ENCODE peak calls at places on chromosomes 12 and 14, in four cellular contexts. C is IMR-90, T is HepG2, P is uterus. L is an unnamed sample. For H3K27me3, the result is how much of the 10 kb centered on the place peaks cover.

GRCh38 chr12:120388711-120389431 is 19.9 kb upstream of the MSI1 start:
- DNase-seq in C (no peak), T (no peak), P (no peak), L (peak)

GRCh38 chr14:78254911-78255431 is 84.8 kb downstream of the NRXN3 start:
- DNase-seq in C (no peak), T (no peak), P (no peak), L (no peak)

GRCh38 chr12:31225656-31226535 is 100.1 kb downstream of the SINHCAF start:
- DNase-seq in C (no peak), T (no peak), P (no peak), L (no peak)

GRCh38 chr12:132160671-132161045 is 16.4 kb downstream of the NOC4L start:
- DNase-seq in C (no peak), T (no peak), P (no peak), L (no peak)

GRCh38 chr12:94152292-94153083 is 4.1 kb downstream of the PLXNC1 start:
- DNase-seq in C (no peak), T (peak), P (no peak), L (no peak)

GRCh38 chr14:73696466-73697390 is 17.5 kb downstream of the PNMA1 start:
- DNase-seq in C (peak), T (peak), P (no peak), L (no peak)

GRCh38 chr14:68036203-68036602 is 216.6 kb downstream of the RAD51B start:
- DNase-seq in C (peak), T (no peak), P (no peak), L (no peak)

GRCh38 chr12:85076688-85077430 is 40.7 kb downstream of the LRRIQ1 start:
- DNase-seq in C (peak), T (peak), P (no peak), L (peak)

GRCh38 chr14:64060648-64061096 is 207.9 kb downstream of the SYNE2 start:
- DNase-seq in C (no peak), T (peak), P (no peak), L (peak)

GRCh38 chr14:99721792-99722516 is 37.9 kb downstream of the CYP46A1 start:
- DNase-seq in C (no peak), T (no peak), P (peak), L (no peak)

GRCh38 chr12:111546758-111547383 is 52.2 kb downstream of the ATXN2 start:
- DNase-seq in C (peak), T (no peak), P (no peak), L (no peak)

GRCh38 chr14:75831455-75831854 is 150.3 kb downstream of the TGFB3 start:
- DNase-seq in C (peak), T (peak), P (peak), L (no peak)

GRCh38 chr12:6277982-6278438 is 32.5 kb upstream of the PLEKHG6 start:
- DNase-seq in C (no peak), T (no peak), P (no peak), L (no peak)

GRCh38 chr12:100986595-100987547 is 192.3 kb downstream of the ANO4 start:
- DNase-seq in C (peak), T (no peak), P (no peak), L (no peak)

GRCh38 chr14:70887207-70888150 is 19.8 kb upstream of the PCNX1 start:
- DNase-seq in C (peak), T (no peak), P (no peak), L (no peak)

GRCh38 chr14:21257395-21258193 is 11.6 kb downstream of the HNRNPC start:
- DNase-seq in C (no peak), T (no peak), P (no peak), L (no peak)

GRCh38 chr12:30806989-30807694 is 52.4 kb upstream of the CAPRIN2 start:
- DNase-seq in C (peak), T (peak), P (no peak), L (peak)

GRCh38 chr12:82857911-82858533 is 171.3 kb downstream of the TMTC2 start:
- DNase-seq in C (no peak), T (no peak), P (no peak), L (peak)

GRCh38 chr12:124422570-124423523 is 128.0 kb downstream of the RFLNA start:
- DNase-seq in C (peak), T (peak), P (peak), L (no peak)

GRCh38 chr12:124614512-124615292 is 47.3 kb upstream of the NCOR2 start:
- DNase-seq in C (no peak), T (no peak), P (no peak), L (no peak)

GRCh38 chr12:76158518-76159321 is 74.2 kb upstream of the NAP1L1 start:
- DNase-seq in C (peak), T (peak), P (no peak), L (peak)

GRCh38 chr12:92593734-92594402 is 108.9 kb upstream of the PLEKHG7 start:
- DNase-seq in C (peak), T (peak), P (no peak), L (no peak)

GRCh38 chr14:53180272-53181221 is 27.4 kb upstream of the DDHD1 start:
- DNase-seq in C (peak), T (peak), P (no peak), L (no peak)

GRCh38 chr14:21509432-21510143 is 1.6 kb downstream of the METTL3 start:
- DNase-seq in C (no peak), T (no peak), P (no peak), L (no peak)

GRCh38 chr12:130880411-130880885 is 8.6 kb downstream of the RAN start:
- DNase-seq in C (no peak), T (no peak), P (no peak), L (no peak)

GRCh38 chr14:92866181-92866752 is 56.7 kb upstream of the CHGA start:
- DNase-seq in C (peak), T (no peak), P (no peak), L (no peak)

GRCh38 chr14:51453869-51454268 is 197.8 kb upstream of the FRMD6 start:
- DNase-seq in C (no peak), T (no peak), P (no peak), L (no peak)

GRCh38 chr14:69002069-69002468 is 23.0 kb upstream of the ACTN1 start:
- DNase-seq in C (no peak), T (peak), P (no peak), L (no peak)

GRCh38 chr14:104843006-104843405 is 22.1 kb upstream of the CEP170B start:
- DNase-seq in C (no peak), T (no peak), P (no peak), L (no peak)
- H3K27me3 ChIP-seq in C (half or more), T (under half), P (under half), L (under half)

GRCh38 chr14:104555621-104556255 is 23.8 kb upstream of the C14orf180 start:
- DNase-seq in C (no peak), T (no peak), P (no peak), L (no peak)

GRCh38 chr14:104554088-104554607 is 25.4 kb upstream of the C14orf180 start:
- DNase-seq in C (no peak), T (no peak), P (no peak), L (no peak)

GRCh38 chr14:104556256-104557021 is 23.1 kb upstream of the C14orf180 start:
- DNase-seq in C (no peak), T (no peak), P (no peak), L (no peak)

GRCh38 chr14:104553166-104554087 is 26.1 kb upstream of the C14orf180 start:
- DNase-seq in C (no peak), T (no peak), P (no peak), L (no peak)

DNA sequence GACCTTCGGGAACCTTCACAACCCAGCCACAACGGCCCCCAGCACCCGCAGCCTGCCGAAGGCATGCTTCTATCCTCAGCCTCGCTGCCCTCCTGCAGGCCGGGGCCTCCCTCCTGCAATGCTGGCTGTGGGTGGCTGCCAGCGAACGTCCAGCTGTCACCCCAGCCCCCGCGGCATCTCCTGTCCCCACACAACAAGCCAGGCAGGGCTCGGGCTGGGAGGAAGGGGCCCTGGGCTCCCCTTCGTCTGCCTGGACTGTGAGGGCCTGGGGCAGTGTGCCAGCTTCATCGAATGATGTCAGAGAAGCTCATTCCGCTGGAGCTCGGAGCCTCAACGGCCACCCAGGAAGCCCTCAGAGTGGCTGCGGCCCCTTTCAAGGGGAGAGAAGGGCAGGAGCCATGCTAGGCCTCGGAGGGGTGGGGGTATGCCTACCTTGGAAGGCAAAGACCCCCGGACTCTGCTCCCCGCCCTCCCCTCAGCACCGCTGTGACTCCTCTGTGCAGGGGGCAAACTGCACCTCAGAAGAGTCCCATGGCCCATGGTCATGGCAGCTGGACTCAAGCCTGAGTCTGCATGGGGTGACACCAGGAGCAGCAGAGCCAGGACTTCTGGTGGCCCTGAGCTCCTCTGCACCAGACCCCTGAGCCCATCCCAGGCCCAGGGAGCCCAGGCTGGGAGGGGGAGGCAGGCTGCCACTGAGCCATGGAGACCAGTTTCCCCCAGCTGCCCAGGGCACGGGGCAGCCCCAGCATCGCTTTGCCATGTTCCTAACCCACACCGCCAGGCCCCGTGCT is 24.8 kb upstream of the C14orf180 start:
- DNase-seq in C (no peak), T (no peak), P (no peak), L (no peak)
- H3K27me3 ChIP-seq in C (under half), T (half or more), P (under half), L (half or more)

DNA sequence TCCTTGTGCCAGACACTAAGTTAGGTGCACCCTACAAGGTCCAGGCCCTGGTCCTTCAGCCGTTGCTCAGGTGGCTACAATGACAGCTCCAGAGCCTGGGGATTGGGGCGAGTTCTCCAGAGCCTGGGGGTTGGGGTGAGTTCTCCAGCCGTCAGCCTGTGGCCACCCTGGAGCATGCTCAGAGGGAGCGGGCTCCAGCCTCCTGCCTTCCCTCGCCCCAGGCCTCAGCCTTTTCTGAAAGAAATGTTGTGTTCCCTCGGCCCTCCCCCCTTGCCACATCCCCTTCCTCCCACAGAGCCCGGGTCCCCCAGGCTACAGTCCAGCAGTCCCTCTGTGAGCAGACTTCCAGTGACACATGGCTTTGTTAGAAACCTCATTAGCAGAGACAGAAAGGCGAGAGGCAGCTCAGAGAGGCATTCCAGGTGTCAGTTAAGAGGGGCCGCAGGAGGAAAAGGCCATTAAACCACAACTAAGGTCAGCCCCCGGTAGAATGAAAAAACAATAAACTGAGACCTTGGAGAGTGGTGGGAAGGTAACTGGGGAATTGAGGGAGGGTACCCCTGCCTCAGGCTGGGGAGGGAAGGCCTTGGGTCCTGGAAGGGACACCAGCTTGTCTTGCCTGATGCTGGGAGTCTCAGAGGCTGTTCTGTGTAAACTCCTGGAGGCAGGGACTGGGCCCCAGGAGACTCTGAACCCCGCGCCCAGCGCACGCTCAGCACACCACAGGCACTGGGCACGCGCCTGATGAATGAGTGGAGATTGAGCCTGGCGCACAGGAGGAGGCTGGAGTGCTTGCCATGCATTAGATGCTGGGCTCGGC is 23.1 kb upstream of the COL2A1 start:
- DNase-seq in C (no peak), T (no peak), P (no peak), L (no peak)
- H3K27me3 ChIP-seq in C (half or more), T (under half), P (under half), L (under half)

GRCh38 chr12:54998958-54999510 is 14.5 kb upstream of the TESPA1 start:
- DNase-seq in C (no peak), T (no peak), P (no peak), L (no peak)

GRCh38 chr12:54996235-54996634 is 11.7 kb upstream of the TESPA1 start:
- DNase-seq in C (no peak), T (no peak), P (no peak), L (no peak)

GRCh38 chr12:55002355-55002754 is 17.4 kb upstream of the NEUROD4 start:
- DNase-seq in C (no peak), T (no peak), P (no peak), L (no peak)

GRCh38 chr12:54997914-54998507 is 13.4 kb upstream of the TESPA1 start:
- DNase-seq in C (no peak), T (no peak), P (no peak), L (peak)

DNA sequence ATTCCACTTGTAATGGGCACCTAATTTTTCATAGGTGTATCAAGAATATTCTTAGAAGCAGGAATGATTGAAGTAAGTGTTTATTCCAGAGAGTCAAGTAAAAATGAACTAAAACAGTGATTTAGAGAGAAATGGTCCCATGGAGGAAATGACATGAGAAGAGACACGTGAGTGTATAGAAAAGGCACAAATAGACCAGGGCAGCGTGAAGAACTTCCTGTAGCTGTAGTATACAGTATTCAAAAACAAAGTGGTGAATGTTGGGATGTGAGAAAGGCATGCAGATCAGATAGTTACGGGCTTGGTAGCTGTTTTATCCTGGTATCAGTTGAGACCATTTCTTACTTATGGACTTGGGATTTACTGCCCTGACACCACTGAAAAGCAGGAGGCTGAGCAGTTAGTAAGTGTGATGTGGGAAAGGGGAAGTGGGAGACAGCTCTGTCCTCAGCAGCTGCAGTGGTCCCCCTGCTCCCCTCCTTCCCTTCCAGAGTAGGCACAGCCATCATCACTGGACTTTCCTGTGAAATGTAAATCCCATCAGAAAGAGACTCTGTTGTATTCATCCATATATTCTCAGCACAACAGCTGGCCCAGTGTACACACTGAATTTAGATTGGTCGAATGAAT is 16.8 kb upstream of the TESPA1 start:
- DNase-seq in C (no peak), T (no peak), P (no peak), L (no peak)
- H3K27me3 ChIP-seq in C (under half), T (under half), P (under half), L (under half)

DNA sequence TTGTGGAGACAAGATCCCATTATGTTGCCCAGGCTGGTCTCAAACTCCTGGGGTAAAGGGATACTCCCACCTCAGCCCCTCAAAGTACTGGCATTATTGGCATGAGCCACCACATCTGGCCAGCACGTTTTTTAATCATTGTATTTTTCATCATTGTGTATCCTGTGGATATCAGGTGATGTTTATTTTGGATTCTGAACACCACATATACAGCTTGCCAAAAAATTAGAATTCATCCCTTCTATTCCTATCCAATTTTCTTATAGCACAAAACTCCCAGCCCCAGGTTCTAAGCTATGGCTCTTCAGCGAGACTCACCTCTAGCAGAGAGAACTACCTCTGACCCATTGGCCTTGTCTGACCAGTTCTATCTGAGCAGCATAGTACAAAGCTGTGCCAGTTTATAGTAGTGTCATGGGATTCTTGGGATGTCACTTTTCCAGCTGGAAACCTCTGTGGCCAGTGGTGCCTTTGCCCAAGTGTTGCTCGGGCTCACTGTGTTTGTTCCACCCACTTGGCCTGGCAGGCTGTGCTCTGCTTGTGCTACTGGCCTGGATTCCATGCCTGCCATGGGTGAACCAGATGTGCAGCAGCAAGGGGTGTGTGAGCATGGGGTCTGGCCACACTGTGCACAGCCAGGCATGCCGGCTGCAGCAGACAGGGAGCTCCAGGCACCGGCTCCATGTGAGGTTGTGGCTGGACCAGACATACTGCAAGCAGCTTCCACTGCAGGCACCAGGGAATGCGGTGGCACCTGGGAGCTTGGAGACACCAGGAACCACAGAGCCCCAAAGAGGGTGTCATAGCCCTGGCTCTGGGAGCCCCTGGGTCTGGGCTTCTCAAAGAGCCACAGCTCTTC is 37.2 kb downstream of the TIMELESS start:
- DNase-seq in C (no peak), T (no peak), P (no peak), L (no peak)
- H3K27me3 ChIP-seq in C (under half), T (under half), P (under half), L (under half)

GRCh38 chr12:90129369-90130030 is 420.9 kb upstream of the ATP2B1 start:
- DNase-seq in C (no peak), T (no peak), P (no peak), L (no peak)
- H3K27me3 ChIP-seq in C (under half), T (under half), P (under half), L (under half)

GRCh38 chr14:56812364-56813103 is 2.3 kb upstream of the OTX2 start:
- DNase-seq in C (no peak), T (no peak), P (no peak), L (no peak)
- H3K27me3 ChIP-seq in C (half or more), T (under half), P (under half), L (under half)

GRCh38 chr12:4807116-4807783 is 87.0 kb downstream of the GALNT8 start:
- DNase-seq in C (no peak), T (no peak), P (no peak), L (no peak)
- H3K27me3 ChIP-seq in C (under half), T (under half), P (under half), L (under half)

GRCh38 chr12:52680363-52680762 is at the start of gene KRT1:
- DNase-seq in C (no peak), T (no peak), P (no peak), L (no peak)
- H3K27me3 ChIP-seq in C (under half), T (under half), P (under half), L (under half)

DNA sequence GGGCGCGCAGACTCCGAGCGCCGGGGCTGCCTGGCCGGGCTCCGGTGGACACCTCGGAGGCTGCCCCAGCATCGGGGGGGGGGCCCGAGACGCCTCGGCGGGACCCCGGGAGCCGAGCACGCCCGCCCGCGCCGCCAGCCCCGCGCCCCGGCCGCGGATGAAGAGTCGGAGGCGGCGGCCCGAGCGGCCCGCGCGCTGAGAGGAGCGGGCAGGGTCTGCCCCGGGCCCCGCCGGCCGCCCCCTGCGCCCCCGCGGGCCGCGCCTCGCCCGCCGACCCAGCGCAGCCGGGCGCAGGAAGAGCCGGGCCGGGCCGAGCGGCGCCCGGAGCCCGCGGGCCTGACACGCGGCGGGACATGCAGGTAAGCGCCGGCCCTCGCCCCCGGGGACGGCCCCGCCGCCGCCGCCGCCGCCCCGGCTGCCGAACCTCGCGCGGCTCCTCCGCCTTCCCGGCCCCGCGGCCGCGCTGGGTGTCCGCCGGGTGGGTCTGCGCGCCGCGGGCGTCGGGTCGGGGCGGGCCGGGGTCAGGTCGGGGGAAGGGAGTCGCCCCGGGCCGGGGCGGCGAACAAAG is 63.7 kb downstream of the FBXL14 start:
- DNase-seq in C (no peak), T (no peak), P (no peak), L (no peak)
- H3K27me3 ChIP-seq in C (under half), T (half or more), P (under half), L (under half)